ENCODE peak calls at places on chromosomes 7 and 10, in six cellular contexts. E is esophagus muscularis mucosa, T is kidney, D is prostate gland, A is A549, Z is lower lobe of right lung. N is an unnamed sample. For H3K4me1, the result is how much of the 10 kb centered on the place peaks cover.

GRCh38 chr7:16989883-16990413 is 108.2 kb upstream of the AGR3 start:
- DNase-seq in T (no peak), Z (peak), A (peak), E (no peak), D (peak), N (peak)

GRCh38 chr10:66045859-66046258 is 880.0 kb upstream of the LRRTM3 start:
- DNase-seq in E (no peak), Z (no peak), D (no peak), T (no peak), A (no peak), N (no peak)

GRCh38 chr10:103153302-103153759 is 39.7 kb downstream of the NT5C2 start:
- DNase-seq in E (no peak), A (no peak), T (no peak), Z (no peak), D (no peak), N (peak)

GRCh38 chr7:107158028-107158427 is 10.8 kb upstream of the HBP1 start:
- DNase-seq in D (no peak), Z (no peak), T (no peak), A (no peak), E (no peak), N (no peak)

GRCh38 chr7:112422842-112423496 is 27.3 kb upstream of the IFRD1 start:
- DNase-seq in T (peak), Z (peak), E (no peak), A (peak), D (peak), N (peak)

GRCh38 chr7:45717537-45718235 is 143.5 kb downstream of the ADCY1 start:
- DNase-seq in E (peak), A (no peak), T (peak), Z (no peak), D (no peak), N (no peak)

GRCh38 chr7:122256036-122256805 is 48.3 kb downstream of the FEZF1 start:
- DNase-seq in T (no peak), D (no peak), E (no peak), A (no peak), Z (no peak), N (no peak)

GRCh38 chr10:69439813-69440506 is 11.3 kb upstream of the TSPAN15 start:
- DNase-seq in Z (peak), D (peak), E (no peak), A (no peak), T (no peak), N (no peak)

GRCh38 chr7:98423043-98423442 is 22.2 kb upstream of the BAIAP2L1 start:
- DNase-seq in Z (no peak), T (no peak), A (peak), E (no peak), D (no peak), N (no peak)

GRCh38 chr10:103281753-103282152 is 4.8 kb downstream of the INA start:
- DNase-seq in D (no peak), A (no peak), T (no peak), E (no peak), Z (no peak), N (peak)

GRCh38 chr7:141754939-141755338 is 9.0 kb upstream of the TAS2R3 start:
- DNase-seq in A (no peak), D (no peak), T (no peak), E (no peak), Z (no peak), N (no peak)

GRCh38 chr10:6053303-6053702 is 8.9 kb downstream of the IL2RA start:
- DNase-seq in Z (no peak), D (no peak), A (no peak), T (no peak), E (no peak), N (no peak)
- H3K27ac ChIP-seq in Z (peak), D (no peak), A (no peak), T (no peak), E (peak), N (no peak)

DNA sequence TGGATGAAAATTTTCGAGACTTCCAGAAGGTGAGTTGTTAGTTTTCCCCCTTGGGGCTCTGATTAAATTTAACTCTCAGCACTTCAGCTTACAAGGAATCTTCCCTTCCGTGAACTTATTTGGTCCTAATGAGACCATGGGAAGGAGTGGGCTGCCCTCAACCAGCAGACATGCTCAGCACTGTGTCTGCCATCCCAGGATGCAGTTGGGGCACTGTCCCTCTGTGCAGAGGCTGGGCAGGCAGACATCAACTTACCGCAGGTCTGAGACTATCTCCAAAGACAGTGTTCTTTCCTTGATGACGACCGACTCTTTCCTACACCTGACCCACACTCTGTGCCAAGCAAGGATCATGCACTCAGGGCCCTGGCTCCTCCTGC is 36.7 kb downstream of the VOPP1 start:
- DNase-seq in Z (no peak), E (no peak), D (no peak), T (no peak), A (no peak), N (no peak)
- H3K4me1 ChIP-seq in Z (half or more), E (half or more), D (under half), T (under half), A (under half), N (under half)

GRCh38 chr10:28794986-28795385 is 117.7 kb downstream of the BAMBI start:
- DNase-seq in A (no peak), T (no peak), E (no peak), D (no peak), Z (no peak), N (no peak)
- H3K27ac ChIP-seq in A (no peak), T (no peak), E (no peak), D (no peak), Z (no peak), N (no peak)

GRCh38 chr10:115942106-115942505 is 330.9 kb downstream of the GFRA1 start:
- DNase-seq in Z (no peak), D (no peak), E (no peak), A (no peak), T (no peak), N (no peak)

GRCh38 chr10:115944538-115944937 is 328.5 kb downstream of the GFRA1 start:
- DNase-seq in T (no peak), Z (no peak), E (no peak), A (no peak), D (no peak), N (no peak)

GRCh38 chr10:115939101-115939815 is 333.7 kb downstream of the GFRA1 start:
- DNase-seq in Z (no peak), D (no peak), A (no peak), T (no peak), E (no peak), N (no peak)

GRCh38 chr10:115937756-115938032 is 335.3 kb downstream of the GFRA1 start:
- DNase-seq in D (no peak), Z (no peak), A (no peak), E (no peak), T (no peak), N (no peak)

GRCh38 chr10:115941247-115941840 is 331.7 kb downstream of the GFRA1 start:
- DNase-seq in T (no peak), A (no peak), E (no peak), Z (no peak), D (no peak), N (no peak)
- H3K4me1 ChIP-seq in T (under half), A (under half), E (under half), Z (under half), D (under half), N (under half)

GRCh38 chr7:76998263-76998666 is 33.9 kb downstream of the SPDYE17 start:
- DNase-seq in T (peak), E (peak), A (no peak), Z (no peak), D (no peak), N (no peak)
- H3K27ac ChIP-seq in T (no peak), E (no peak), A (peak), Z (no peak), D (no peak), N (no peak)

GRCh38 chr10:77560471-77560870 is 77.1 kb downstream of the KCNMA1 start:
- DNase-seq in Z (peak), A (no peak), D (no peak), E (no peak), T (no peak), N (no peak)
- H3K4me1 ChIP-seq in Z (under half), A (half or more), D (under half), E (half or more), T (under half), N (under half)

DNA sequence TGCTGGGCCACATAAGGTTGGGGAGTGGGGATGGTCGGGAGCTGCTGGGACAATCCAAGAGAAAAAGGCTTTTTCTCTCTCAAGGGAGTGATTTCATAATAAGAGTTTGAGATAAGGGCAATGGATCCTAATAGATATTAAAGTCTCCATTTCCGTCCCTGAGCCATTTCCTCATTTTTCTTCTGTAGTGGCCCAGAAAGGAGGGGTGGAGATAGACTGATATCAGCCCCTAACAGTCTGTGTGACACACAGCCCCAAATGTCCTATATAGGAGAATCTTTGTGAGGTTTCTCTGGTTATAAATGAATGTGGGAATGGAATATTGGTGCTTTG is 35.2 kb downstream of the PRSS2 start:
- DNase-seq in Z (no peak), T (no peak), D (no peak), A (no peak), E (no peak), N (no peak)
- H3K27ac ChIP-seq in Z (no peak), T (no peak), D (no peak), A (no peak), E (no peak), N (no peak)

GRCh38 chr10:80204801-80205477 is 398 bp downstream of the ANXA11 start:
- DNase-seq in A (no peak), E (no peak), T (peak), D (no peak), Z (peak), N (no peak)
- H3K4me1 ChIP-seq in A (half or more), E (half or more), T (under half), D (under half), Z (half or more), N (under half)

GRCh38 chr7:34747842-34748241 is 89.8 kb downstream of the NPSR1 start:
- DNase-seq in E (no peak), A (no peak), D (peak), Z (no peak), T (no peak), N (no peak)
- H3K27ac ChIP-seq in E (no peak), A (peak), D (no peak), Z (peak), T (peak), N (no peak)

DNA sequence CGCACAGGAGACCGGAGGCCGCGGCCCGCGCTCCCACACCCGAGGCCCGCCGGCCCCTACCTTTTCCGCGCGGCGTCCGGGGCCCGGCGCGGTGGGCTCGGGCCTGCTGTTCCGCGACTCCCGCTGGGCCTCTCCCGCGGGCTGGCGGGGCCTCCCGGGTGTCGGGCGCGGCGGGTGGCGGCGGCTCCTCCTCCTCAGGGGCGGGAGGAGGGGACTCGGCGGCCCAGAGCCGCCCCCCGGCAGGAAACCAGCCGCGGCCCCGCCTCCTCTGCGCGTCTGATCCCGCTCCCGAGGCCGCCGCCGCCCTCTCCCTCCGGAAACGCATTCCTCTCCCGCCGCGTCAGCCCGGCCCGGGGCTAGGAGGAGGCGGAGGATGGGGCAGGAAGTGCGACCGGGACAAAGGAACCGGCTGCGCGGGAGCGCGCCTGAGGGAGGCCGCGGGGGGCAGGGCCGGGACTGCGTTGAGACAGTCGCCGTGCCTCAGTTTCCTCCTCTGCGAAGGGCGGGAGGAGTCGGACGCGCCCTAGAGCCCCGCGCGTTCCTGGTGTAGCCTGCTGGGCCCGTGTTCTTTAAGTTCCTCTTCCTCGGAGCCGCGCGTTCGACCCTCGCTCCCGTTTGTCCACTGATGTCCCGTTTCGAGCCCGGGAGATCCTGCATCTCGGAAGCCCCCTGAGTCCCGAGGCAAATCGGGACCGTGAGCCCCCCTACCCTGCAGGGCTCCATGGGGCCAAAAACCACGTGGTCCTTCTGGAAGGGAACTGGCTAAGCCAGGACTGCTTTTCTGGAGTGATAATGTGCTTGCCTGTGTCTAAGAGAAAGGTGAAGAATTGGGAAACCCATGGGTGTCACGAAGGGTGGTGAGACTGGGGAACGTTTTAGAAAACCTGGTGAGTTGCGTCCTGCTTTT is at the start of gene ITGB1:
- DNase-seq in E (peak), T (peak), D (peak), Z (peak), A (peak), N (peak)
- H3K4me1 ChIP-seq in E (half or more), T (under half), D (under half), Z (half or more), A (under half), N (under half)